ENCODE peak calls at places on chromosomes 13 and 19, in nine cellular contexts. H is ovary, P is GM12864, T is BJ, X is lung, J is AG09309, N is choroid plexus epithelial cell, U is cardiac fibroblast, A is fibroblast of lung. F is an unnamed sample.

GRCh38 chr19:6958786-6959185 is 62.4 kb downstream of the MBD3L2B start:
- DNase-seq in H (no peak), P (no peak), T (no peak), X (no peak), J (no peak), N (no peak), U (no peak), A (no peak), F (no peak)

GRCh38 chr19:8306235-8307054 is 1.7 kb downstream of the CD320 start:
- DNase-seq in H (peak; percentile 28), P (no peak), T (no peak), X (peak; percentile 24), J (no peak), N (no peak), U (no peak), A (no peak), F (no peak)

GRCh38 chr19:2624537-2625091 is 77.9 kb downstream of the GNG7 start:
- DNase-seq in H (no peak), P (no peak), T (no peak), X (no peak), J (no peak), N (no peak), U (no peak), A (no peak), F (peak; percentile 41)

GRCh38 chr13:28628250-28628649 is 30.7 kb upstream of the POMP start:
- DNase-seq in H (no peak), P (no peak), T (no peak), X (no peak), J (no peak), N (no peak), U (no peak), A (no peak), F (no peak)

GRCh38 chr19:55676384-55676783 is 1.4 kb downstream of the EPN1 start:
- DNase-seq in H (no peak), P (no peak), T (no peak), X (no peak), J (no peak), N (peak; percentile 31), U (peak; percentile 39), A (no peak), F (no peak)

GRCh38 chr13:48985751-48986150 is 10.0 kb downstream of the FNDC3A start:
- DNase-seq in H (no peak), P (no peak), T (no peak), X (no peak), J (no peak), N (no peak), U (no peak), A (no peak), F (no peak)

GRCh38 chr19:36008336-36008978 is at the start of gene SYNE4:
- DNase-seq in H (peak; percentile 51), P (no peak), T (no peak), X (peak; percentile 81), J (no peak), N (no peak), U (no peak), A (no peak), F (peak; percentile 80)

GRCh38 chr13:46962286-46962941 is 65.6 kb upstream of the HTR2A start:
- DNase-seq in H (no peak), P (no peak), T (no peak), X (no peak), J (no peak), N (peak; percentile 41), U (peak; percentile 10), A (peak; percentile 31), F (peak; percentile 82)

GRCh38 chr19:42368360-42368759 is 21.7 kb downstream of the CNFN start:
- DNase-seq in H (no peak), P (no peak), T (no peak), X (no peak), J (no peak), N (no peak), U (no peak), A (no peak), F (no peak)

DNA sequence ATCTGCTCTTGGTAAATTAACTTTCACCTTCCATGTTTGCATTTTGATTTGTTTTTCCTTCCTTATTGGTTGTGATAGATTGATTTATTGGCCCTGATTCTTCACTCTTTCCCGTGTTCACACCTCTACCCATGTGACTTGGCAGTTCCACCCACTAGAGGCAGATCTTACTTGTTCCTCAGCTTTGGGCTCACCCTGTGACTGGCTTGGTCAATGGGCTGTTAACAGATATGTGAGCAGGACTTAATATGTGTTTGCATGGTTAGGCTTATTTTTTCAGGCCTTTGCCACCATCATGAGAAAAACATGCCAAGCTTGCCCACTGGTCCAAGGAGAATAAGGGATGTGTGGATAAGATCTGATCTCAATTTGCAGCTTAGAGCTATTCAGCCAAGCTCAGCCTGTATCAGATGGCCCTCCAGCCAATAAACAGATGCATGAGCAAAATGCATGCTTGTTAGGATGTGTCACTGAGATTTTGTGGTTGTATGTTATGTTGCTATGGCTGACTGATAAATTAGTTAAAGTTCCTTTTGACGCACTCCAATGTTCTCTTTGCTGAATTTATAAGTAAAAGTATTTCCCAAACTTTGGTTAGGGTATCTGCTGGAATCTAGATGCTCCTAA is 48.0 kb downstream of the RGCC start:
- DNase-seq in H (no peak), P (no peak), T (peak; percentile 90), X (no peak), J (peak; percentile 85), N (peak; percentile 91), U (peak; percentile 83), A (peak; percentile 95), F (peak; percentile 89)
- TF ChIP-seq CTCF in H (no peak), P (no peak), T (no peak), X (no peak), J (no peak), N (no peak), U (no peak), A (no peak), F (no peak)

GRCh38 chr13:97648881-97649224 is 214.9 kb downstream of the RAP2A start:
- DNase-seq in H (no peak), P (no peak), T (no peak), X (no peak), J (no peak), N (no peak), U (no peak), A (no peak), F (no peak)
- H3K4me3 ChIP-seq in H (no peak overlapping the region), P (no peak overlapping the region), T (no peak overlapping the region), X (no peak overlapping the region), J (no peak overlapping the region), N (no peak overlapping the region), U (no peak overlapping the region), A (no peak overlapping the region), F (no peak overlapping the region)

DNA sequence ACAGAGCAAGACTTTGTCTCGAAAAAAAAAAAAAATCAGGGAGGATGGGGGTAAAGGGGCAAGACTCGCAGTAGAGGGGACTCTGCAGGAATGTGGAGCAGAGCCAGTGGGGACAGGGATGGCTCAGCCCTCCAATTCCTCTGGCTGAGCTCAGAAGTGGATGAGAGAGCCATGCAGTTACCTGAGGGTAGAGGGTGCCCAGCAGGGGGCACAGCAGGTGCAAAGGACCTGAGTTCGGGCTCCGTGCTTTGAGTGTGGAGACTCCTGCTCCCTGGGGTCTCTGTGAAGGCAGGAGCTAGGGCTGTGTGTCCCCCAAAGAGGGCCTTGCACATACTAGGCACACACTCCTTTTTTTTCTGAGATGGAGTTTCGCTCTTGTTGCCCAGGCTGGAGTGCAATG is 7.7 kb downstream of the DOCK6 start:
- DNase-seq in H (no peak), P (no peak), T (no peak), X (no peak), J (no peak), N (no peak), U (no peak), A (no peak), F (peak; percentile 59)
- TF ChIP-seq CTCF in H (no peak), P (peak; percentile 35), T (no peak), X (no peak), J (peak; percentile 20), N (peak; percentile 13), U (no peak), A (no peak), F (no peak)

GRCh38 chr13:97074618-97075017 is 80.3 kb upstream of the OXGR1 start:
- DNase-seq in H (no peak), P (no peak), T (no peak), X (no peak), J (no peak), N (no peak), U (no peak), A (no peak), F (peak; percentile 1)

GRCh38 chr13:97076898-97077297 is 82.6 kb upstream of the OXGR1 start:
- DNase-seq in H (no peak), P (no peak), T (no peak), X (no peak), J (no peak), N (peak; percentile 70), U (peak; percentile 71), A (peak; percentile 15), F (no peak)

DNA sequence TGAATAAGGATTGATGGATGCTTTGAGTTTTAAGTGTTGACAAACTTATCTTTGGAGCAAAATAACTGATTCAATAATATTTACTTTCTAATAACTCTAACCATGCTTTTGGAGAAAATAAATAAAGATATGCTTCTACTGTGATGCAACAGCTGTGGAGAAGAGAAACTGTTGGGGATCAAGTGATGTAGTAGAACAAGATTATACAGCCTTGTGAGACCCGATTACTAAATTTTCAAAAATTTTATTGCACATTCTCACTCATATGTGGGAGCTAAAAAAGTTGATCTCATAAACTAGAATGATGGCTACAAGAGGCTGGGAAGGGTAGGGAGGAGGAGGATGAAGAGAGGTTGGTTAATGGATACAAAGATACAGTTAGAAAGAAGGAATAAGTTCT is 85.5 kb upstream of the OXGR1 start:
- DNase-seq in H (no peak), P (no peak), T (no peak), X (no peak), J (no peak), N (peak; percentile 4), U (no peak), A (no peak), F (no peak)
- H3K4me3 ChIP-seq in H (no peak overlapping the region), P (no peak overlapping the region), T (no peak overlapping the region), X (no peak overlapping the region), J (no peak overlapping the region), N (no peak overlapping the region), U (no peak overlapping the region), A (no peak overlapping the region), F (no peak overlapping the region)

DNA sequence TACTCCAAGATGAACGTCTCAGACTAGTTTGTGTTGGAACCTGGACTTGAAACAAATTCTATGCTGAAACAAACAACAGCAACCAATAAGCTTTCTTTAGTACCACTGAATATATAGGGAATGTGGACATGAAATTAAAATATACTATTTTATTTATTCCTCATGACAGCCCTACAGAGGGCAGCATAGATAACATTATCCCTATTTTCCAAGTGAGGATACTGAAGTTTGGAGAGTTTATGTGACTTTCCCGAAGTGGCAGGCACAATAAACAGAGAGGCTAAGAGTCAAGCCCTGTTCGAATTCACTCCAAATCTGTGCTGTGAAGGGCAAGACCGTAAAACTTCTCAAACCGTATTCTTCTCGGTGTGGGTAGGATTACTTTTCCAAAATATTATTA is 509.9 kb upstream of the GPC6 start:
- DNase-seq in H (no peak), P (no peak), T (no peak), X (no peak), J (no peak), N (peak; percentile 42), U (peak; percentile 45), A (peak; percentile 67), F (no peak)
- TF ChIP-seq CTCF in H (no peak), P (no peak), T (no peak), X (no peak), J (peak; percentile 10), N (peak; percentile 55), U (no peak), A (peak; percentile 32), F (peak; percentile 56)

F was measured in osteoblast.